ENCODE peak calls at places on chromosome X, in four cellular contexts. One of them, this sample, is unnamed.

GRCh38 chrX:30865020-30865419 is 24.0 kb downstream of the TAB3 start:
- DNase-seq in LHCN-M2: no peak
- DNase-seq in effector memory CD8-positive, alpha-beta T cell: no peak
- DNase-seq in RPMI8226: no peak
- DNase-seq in this sample: no peak

GRCh38 chrX:8663325-8663724 is 68.6 kb downstream of the ANOS1 start:
- DNase-seq in effector memory CD8-positive, alpha-beta T cell: no peak
- DNase-seq in RPMI8226: no peak
- DNase-seq in LHCN-M2: no peak
- DNase-seq in this sample: no peak

GRCh38 chrX:111585337-111585736 is 73.9 kb downstream of the SERTM2 start:
- DNase-seq in RPMI8226: no peak
- DNase-seq in LHCN-M2: no peak
- DNase-seq in effector memory CD8-positive, alpha-beta T cell: no peak
- DNase-seq in this sample: no peak

GRCh38 chrX:30663317-30663716 is 10.1 kb downstream of the GK start:
- DNase-seq in LHCN-M2: no peak
- DNase-seq in RPMI8226: no peak
- DNase-seq in effector memory CD8-positive, alpha-beta T cell: no peak
- DNase-seq in this sample: no peak

GRCh38 chrX:102339312-102340298 is 92.6 kb downstream of the NXF2 start:
- DNase-seq in RPMI8226: peak
- DNase-seq in LHCN-M2: peak
- DNase-seq in effector memory CD8-positive, alpha-beta T cell: no peak
- DNase-seq in this sample: no peak

GRCh38 chrX:2819345-2820130 is 9.2 kb upstream of the GYG2 start:
- DNase-seq in RPMI8226: peak
- DNase-seq in LHCN-M2: peak
- DNase-seq in effector memory CD8-positive, alpha-beta T cell: no peak
- DNase-seq in this sample: no peak

GRCh38 chrX:76538860-76539259 is 111.3 kb downstream of the MAGEE1 start:
- DNase-seq in LHCN-M2: no peak
- DNase-seq in effector memory CD8-positive, alpha-beta T cell: no peak
- DNase-seq in RPMI8226: no peak
- DNase-seq in this sample: no peak

GRCh38 chrX:24025741-24026402 is 1.1 kb downstream of the KLHL15 start:
- DNase-seq in effector memory CD8-positive, alpha-beta T cell: no peak
- DNase-seq in RPMI8226: peak
- DNase-seq in LHCN-M2: peak
- DNase-seq in this sample: no peak

GRCh38 chrX:12315526-12315925 is 177.3 kb downstream of the FRMPD4 start:
- DNase-seq in LHCN-M2: peak
- DNase-seq in RPMI8226: no peak
- DNase-seq in effector memory CD8-positive, alpha-beta T cell: no peak
- DNase-seq in this sample: no peak

GRCh38 chrX:1725472-1725871 is 110.6 kb downstream of the ASMT start:
- DNase-seq in effector memory CD8-positive, alpha-beta T cell: no peak
- DNase-seq in RPMI8226: peak
- DNase-seq in LHCN-M2: no peak
- DNase-seq in this sample: no peak

GRCh38 chrX:139680356-139680755 is 27.6 kb downstream of the MCF2 start:
- DNase-seq in effector memory CD8-positive, alpha-beta T cell: no peak
- DNase-seq in LHCN-M2: no peak
- DNase-seq in RPMI8226: no peak
- DNase-seq in this sample: no peak

GRCh38 chrX:119880552-119881437 is 9.2 kb downstream of the NDUFA1 start:
- DNase-seq in LHCN-M2: peak
- DNase-seq in RPMI8226: peak
- DNase-seq in effector memory CD8-positive, alpha-beta T cell: peak
- DNase-seq in this sample: peak

GRCh38 chrX:153530411-153531145 is 13.1 kb downstream of the ATP2B3 start:
- DNase-seq in RPMI8226: no peak
- DNase-seq in LHCN-M2: no peak
- DNase-seq in effector memory CD8-positive, alpha-beta T cell: no peak
- DNase-seq in this sample: no peak

GRCh38 chrX:109679820-109680219 is 53.2 kb downstream of the ACSL4 start:
- DNase-seq in effector memory CD8-positive, alpha-beta T cell: no peak
- DNase-seq in RPMI8226: no peak
- DNase-seq in LHCN-M2: no peak
- DNase-seq in this sample: no peak

GRCh38 chrX:13894888-13895564 is 78.1 kb upstream of the GPM6B start:
- DNase-seq in LHCN-M2: no peak
- DNase-seq in RPMI8226: no peak
- DNase-seq in effector memory CD8-positive, alpha-beta T cell: no peak
- DNase-seq in this sample: no peak

GRCh38 chrX:45806410-45807121 is 605.9 kb upstream of the DIPK2B start:
- DNase-seq in RPMI8226: no peak
- DNase-seq in effector memory CD8-positive, alpha-beta T cell: peak
- DNase-seq in LHCN-M2: peak
- DNase-seq in this sample: peak

GRCh38 chrX:113399501-113400192 is 559.0 kb upstream of the AMOT start:
- DNase-seq in effector memory CD8-positive, alpha-beta T cell: no peak
- DNase-seq in LHCN-M2: no peak
- DNase-seq in RPMI8226: no peak
- DNase-seq in this sample: no peak

GRCh38 chrX:120672389-120672788 is 42.5 kb upstream of the C1GALT1C1 start:
- DNase-seq in effector memory CD8-positive, alpha-beta T cell: no peak
- DNase-seq in RPMI8226: no peak
- DNase-seq in LHCN-M2: peak
- DNase-seq in this sample: no peak

GRCh38 chrX:46739736-46740135 is 19.2 kb downstream of the SLC9A7 start:
- DNase-seq in LHCN-M2: no peak
- DNase-seq in effector memory CD8-positive, alpha-beta T cell: no peak
- DNase-seq in RPMI8226: no peak
- DNase-seq in this sample: no peak

GRCh38 chrX:70656304-70656703 is 211.7 kb downstream of the DLG3 start:
- DNase-seq in LHCN-M2: no peak
- DNase-seq in effector memory CD8-positive, alpha-beta T cell: no peak
- DNase-seq in RPMI8226: no peak
- DNase-seq in this sample: no peak

This sample was measured in CD8-positive, alpha-beta memory T cell.